ENCODE peak calls at places on chromosome 14, in six cellular contexts. H is neural progenitor cell, K is stomach, U is foreskin melanocyte, F is kidney tubule cell, M is glomerular endothelial cell. S is an unnamed sample.

GRCh38 chr14:90111895-90112534 is 50.2 kb downstream of the KCNK13 start:
- DNase-seq in H (no peak), K (no peak), U (peak; percentile 5), F (peak; percentile 86), M (no peak), S (peak; percentile 86)

GRCh38 chr14:64736271-64737131 is 32.3 kb downstream of the PLEKHG3 start:
- DNase-seq in H (no peak), K (peak; percentile 79), U (no peak), F (peak; percentile 63), M (no peak), S (no peak)

GRCh38 chr14:35402323-35403084 is 2.0 kb downstream of the NFKBIA start:
- DNase-seq in H (no peak), K (no peak), U (no peak), F (peak; percentile 65), M (no peak), S (no peak)

GRCh38 chr14:102591372-102591943 is 991 bp upstream of the RCOR1 start:
- DNase-seq in H (peak; percentile 70), K (peak; percentile 28), U (no peak), F (peak; percentile 44), M (no peak), S (no peak)

GRCh38 chr14:99884834-99885648 is 91.8 kb downstream of the EML1 start:
- DNase-seq in H (peak; percentile 76), K (no peak), U (peak; percentile 45), F (peak; percentile 66), M (peak; percentile 45), S (peak; percentile 46)

GRCh38 chr14:101017209-101017608 is 113.7 kb upstream of the RTL1 start:
- DNase-seq in H (no peak), K (no peak), U (no peak), F (no peak), M (no peak), S (peak; percentile 30)

GRCh38 chr14:57189070-57189469 is 79.6 kb downstream of the EXOC5 start:
- DNase-seq in H (peak; percentile 54), K (no peak), U (no peak), F (no peak), M (no peak), S (no peak)

GRCh38 chr14:85533821-85534271 is 3.9 kb downstream of the FLRT2 start:
- DNase-seq in H (no peak), K (no peak), U (no peak), F (no peak), M (no peak), S (no peak)

GRCh38 chr14:90301580-90302181 is 30.1 kb downstream of the NRDE2 start:
- DNase-seq in H (peak; percentile 15), K (no peak), U (peak; percentile 66), F (peak; percentile 49), M (peak; percentile 63), S (peak; percentile 45)

GRCh38 chr14:74684444-74684843 is 28.4 kb downstream of the AREL1 start:
- DNase-seq in H (no peak), K (no peak), U (no peak), F (no peak), M (no peak), S (no peak)

GRCh38 chr14:102654298-102654697 is 61.8 kb downstream of the RCOR1 start:
- DNase-seq in H (no peak), K (no peak), U (no peak), F (peak; percentile 68), M (no peak), S (no peak)

S was measured in brain microvascular endothelial cell.